ENCODE peak calls at places on chromosomes 11 and 22, in nine cellular contexts. K is NCI-H1092 treated with DMSO at 0.1 percent for 48 hours; R is effector CD4-positive, alpha-beta T cell; Y is posterior cingulate gyrus; C is CD8-positive, alpha-beta T cell; N is SHP77; O is iris pigment epithelial cell; Q is NCI-H1105; E is H1. F is an unnamed sample.

GRCh38 chr22:44456661-44457412 is 41.2 kb downstream of the RTL6 start:
- DNase-seq in R (no peak), Y (no peak), E (no peak), O (no peak), C (no peak), Q (no peak), N (no peak), K (no peak), F (no peak)

GRCh38 chr22:29780781-29781676 is 13.9 kb downstream of the UQCR10 start:
- DNase-seq in N (no peak), R (no peak), Y (peak; percentile 59), Q (no peak), C (no peak), E (no peak), O (peak; percentile 87), K (no peak), F (no peak)

GRCh38 chr22:23786752-23787599 is at the start of gene SMARCB1:
- DNase-seq in O (peak; percentile 87), R (peak; percentile 84), Q (peak; percentile 77), Y (peak; percentile 83), K (peak; percentile 85), E (peak; percentile 95), C (peak; percentile 90), N (peak; percentile 74), F (peak; percentile 80)

GRCh38 chr11:123057604-123058305 is 4.2 kb downstream of the HSPA8 start:
- DNase-seq in R (no peak), Q (no peak), E (no peak), K (no peak), N (no peak), Y (no peak), O (no peak), C (no peak), F (no peak)

GRCh38 chr22:29040385-29041275 is 21.0 kb downstream of the C22orf31 start:
- DNase-seq in Q (peak; percentile 35), N (peak; percentile 43), K (peak; percentile 77), Y (peak; percentile 69), O (peak; percentile 87), E (no peak), R (peak; percentile 65), C (peak; percentile 73), F (peak; percentile 74)

GRCh38 chr11:3049430-3050243 is 7.6 kb downstream of the CARS1 start:
- DNase-seq in R (peak; percentile 51), Y (peak; percentile 89), E (no peak), K (peak; percentile 47), N (peak; percentile 47), C (peak; percentile 55), Q (no peak), O (peak; percentile 98), F (peak; percentile 89)

GRCh38 chr11:78299000-78299712 is 110.4 kb downstream of the USP35 start:
- DNase-seq in C (no peak), Q (no peak), K (no peak), Y (no peak), E (no peak), R (no peak), N (no peak), O (no peak), F (no peak)

GRCh38 chr11:90884181-90884580 is 661.3 kb upstream of the CHORDC1 start:
- DNase-seq in K (no peak), R (no peak), E (no peak), C (no peak), Y (no peak), O (no peak), N (no peak), Q (no peak), F (no peak)

GRCh38 chr22:41250127-41250526 is 9.4 kb upstream of the CHADL start:
- DNase-seq in Y (no peak), R (no peak), C (no peak), N (no peak), O (no peak), K (no peak), Q (no peak), E (no peak), F (no peak)

GRCh38 chr11:67311051-67311555 is 7.8 kb downstream of the SSH3 start:
- DNase-seq in K (no peak), Q (no peak), N (no peak), C (no peak), O (no peak), Y (no peak), E (no peak), R (no peak), F (no peak)

GRCh38 chr11:66842896-66843775 is at the start of gene RCE1:
- DNase-seq in O (peak; percentile 88), Q (peak; percentile 86), E (peak; percentile 96), R (peak; percentile 88), C (peak; percentile 89), K (peak; percentile 88), N (peak; percentile 88), Y (peak; percentile 88), F (peak; percentile 80)

GRCh38 chr11:106585061-106585460 is 433.2 kb downstream of the GUCY1A2 start:
- DNase-seq in E (no peak), K (no peak), R (no peak), Y (no peak), N (no peak), C (no peak), O (peak; percentile 55), Q (no peak), F (peak; percentile 15)

GRCh38 chr22:25357056-25357455 is 137.6 kb downstream of the CRYBB2 start:
- DNase-seq in C (no peak), E (no peak), R (no peak), O (no peak), N (no peak), Y (no peak), Q (no peak), K (no peak), F (no peak)

GRCh38 chr11:61954106-61955030 is 4.2 kb downstream of the BEST1 start:
- DNase-seq in K (no peak), Q (no peak), E (peak; percentile 53), C (no peak), N (no peak), R (no peak), O (peak; percentile 52), Y (no peak), F (no peak)

GRCh38 chr11:57402188-57403066 is 12.0 kb upstream of the PRG2 start:
- DNase-seq in O (no peak), C (no peak), Y (no peak), K (peak; percentile 13), R (no peak), Q (no peak), E (no peak), N (no peak), F (no peak)

GRCh38 chr11:1233351-1234053 is 10.6 kb downstream of the MUC5B start:
- DNase-seq in O (no peak), Y (no peak), N (no peak), R (no peak), C (no peak), E (peak; percentile 33), K (peak; percentile 6), Q (no peak), F (no peak)

GRCh38 chr22:18076060-18076497 is 1.7 kb upstream of the PEX26 start:
- DNase-seq in K (peak; percentile 75), R (peak; percentile 47), E (peak; percentile 52), N (peak; percentile 71), C (peak; percentile 42), Q (peak; percentile 59), O (peak; percentile 87), Y (peak; percentile 62), F (peak; percentile 84)

GRCh38 chr11:452916-453527 is 2.9 kb downstream of the PTDSS2 start:
- DNase-seq in N (no peak), Y (no peak), O (no peak), Q (no peak), R (no peak), E (no peak), C (no peak), K (no peak), F (no peak)